ENCODE peak calls at places on chromosomes 7 and 10, in eight cellular contexts. D is BE2C; R is AG08395; Y is endodermal cell; H is stimulated activated CD4-positive, alpha-beta T cell treated with anti-CD3 and anti-CD28 coated beads, Interleukin-1b, Interleukin-23, amount 100 ng/mL, for 24 hours; L is HT1080; T is IMR-90; S is EH. Q is an unnamed sample.

GRCh38 chr7:4882742-4883351 is 669 bp downstream of the RADIL start:
- DNase-seq in D (peak), H (no peak), R (no peak), Y (peak), S (no peak), L (no peak), T (no peak), Q (no peak)

GRCh38 chr7:1448958-1449357 is 10.3 kb downstream of the MICALL2 start:
- DNase-seq in R (no peak), L (no peak), T (no peak), D (no peak), S (no peak), H (no peak), Y (no peak), Q (no peak)

GRCh38 chr7:39212881-39213280 is 235.2 kb downstream of the POU6F2 start:
- DNase-seq in H (no peak), R (no peak), L (no peak), D (no peak), Y (no peak), T (no peak), S (no peak), Q (no peak)

GRCh38 chr10:16491933-16492332 is 29.7 kb downstream of the C1QL3 start:
- DNase-seq in H (no peak), L (no peak), T (no peak), S (no peak), R (no peak), Y (no peak), D (no peak), Q (no peak)

GRCh38 chr7:20442951-20443350 is 112.3 kb downstream of the ITGB8 start:
- DNase-seq in Y (no peak), H (no peak), S (no peak), D (no peak), L (no peak), T (no peak), R (no peak), Q (no peak)

GRCh38 chr7:99694201-99694911 is 14.6 kb upstream of the CYP3A5 start:
- DNase-seq in D (no peak), L (no peak), H (no peak), Y (no peak), S (no peak), T (no peak), R (no peak), Q (no peak)

GRCh38 chr7:152600266-152600665 is 75.7 kb downstream of the XRCC2 start:
- DNase-seq in D (no peak), H (no peak), T (no peak), L (no peak), R (no peak), S (no peak), Y (no peak), Q (no peak)

GRCh38 chr10:3741688-3742461 is 43.1 kb downstream of the KLF6 start:
- DNase-seq in D (no peak), S (peak), L (no peak), Y (no peak), T (no peak), H (no peak), R (peak), Q (no peak)

Q was measured in MCF 10A.